ENCODE peak calls at places on chromosome 1, in four cellular contexts. Z is hepatocyte, L is psoas muscle, V is heart left ventricle. J is an unnamed sample.

GRCh38 chr1:153404768-153405167 is 11.6 kb upstream of the S100A7A start:
- DNase-seq in L (peak), Z (no peak), V (peak), J (no peak)

GRCh38 chr1:59139396-59139795 is 157.5 kb upstream of the FGGY start:
- DNase-seq in V (no peak), L (peak), Z (peak), J (no peak)

GRCh38 chr1:59705849-59706599 is 108.7 kb upstream of the HOOK1 start:
- DNase-seq in L (peak), V (no peak), Z (peak), J (no peak)

GRCh38 chr1:204443260-204443619 is 31.6 kb upstream of the PPP1R15B start:
- DNase-seq in L (no peak), V (no peak), Z (peak), J (no peak)

GRCh38 chr1:27745466-27745865 is 19.7 kb downstream of the FAM76A start:
- DNase-seq in L (no peak), Z (no peak), V (no peak), J (no peak)

GRCh38 chr1:208791458-208791857 is 547.3 kb upstream of the PLXNA2 start:
- DNase-seq in L (no peak), V (no peak), Z (peak), J (no peak)

GRCh38 chr1:116157096-116157495 is 45.9 kb downstream of the MAB21L3 start:
- DNase-seq in V (no peak), Z (no peak), L (no peak), J (no peak)

GRCh38 chr1:248786106-248786665 is 30.6 kb upstream of the LYPD8 start:
- DNase-seq in Z (no peak), L (no peak), V (no peak), J (no peak)

GRCh38 chr1:116943438-116943837 is 33.7 kb downstream of the PTGFRN start:
- DNase-seq in L (no peak), Z (no peak), V (no peak), J (no peak)

DNA sequence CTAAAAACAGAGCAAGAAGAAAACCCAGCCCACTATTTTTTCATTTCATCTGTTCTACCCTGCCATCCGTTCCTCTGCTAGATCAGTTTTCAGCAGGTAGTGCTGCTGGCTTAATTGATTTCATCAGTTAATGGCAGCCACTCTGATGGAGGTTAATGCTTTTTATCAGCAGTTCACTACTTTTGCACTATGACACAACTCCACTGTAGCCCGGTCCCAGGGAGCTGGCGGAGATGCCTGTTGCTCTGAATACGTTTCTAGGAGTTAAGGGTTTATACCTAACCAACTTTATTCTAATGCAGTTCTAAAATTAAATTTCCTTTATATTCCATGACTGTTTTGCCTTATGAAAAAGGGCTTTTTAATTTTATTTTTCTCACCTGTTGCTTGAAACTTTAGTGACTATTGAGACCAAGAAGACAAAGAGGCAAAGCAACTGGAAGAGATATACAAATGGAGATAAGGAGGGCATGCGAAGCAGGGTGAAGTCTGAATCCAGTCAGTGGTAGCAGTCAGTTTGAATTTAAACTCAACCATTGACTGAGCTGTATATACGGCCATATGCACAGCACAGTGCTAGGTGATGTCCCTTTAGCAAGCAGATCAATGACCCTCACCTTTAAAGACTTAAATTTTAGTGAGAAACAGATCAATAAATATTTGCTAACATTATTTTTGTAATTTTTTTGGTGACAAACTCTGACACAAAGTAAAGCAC is 477.9 kb downstream of the LMO4 start:
- DNase-seq in L (no peak), Z (peak), V (no peak), J (no peak)
- H3K4me3 ChIP-seq in L (no peak), Z (no peak), V (no peak), J (no peak)

DNA sequence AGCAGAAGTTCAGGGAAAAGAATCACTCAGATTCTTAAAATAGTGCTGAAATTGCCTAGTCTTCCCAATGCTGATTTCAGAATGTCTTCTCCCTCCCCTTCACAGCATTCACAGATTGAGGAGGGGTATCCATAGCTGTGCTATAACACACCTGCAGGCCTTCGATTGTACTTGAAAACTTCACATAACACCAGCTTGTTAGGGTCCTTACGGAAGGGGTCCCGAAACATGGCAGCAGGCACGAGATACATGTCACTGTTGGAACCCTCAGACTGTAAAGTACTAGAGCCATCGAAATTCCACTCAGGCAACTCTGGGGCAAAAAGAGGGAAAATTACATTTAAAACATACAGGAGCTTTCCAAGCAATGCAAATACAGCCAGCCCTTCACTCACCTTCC is 4.6 kb downstream of the GLUL start:
- DNase-seq in L (no peak), Z (no peak), V (no peak), J (no peak)
- H3K4me3 ChIP-seq in L (no peak), Z (no peak), V (no peak), J (no peak)

DNA sequence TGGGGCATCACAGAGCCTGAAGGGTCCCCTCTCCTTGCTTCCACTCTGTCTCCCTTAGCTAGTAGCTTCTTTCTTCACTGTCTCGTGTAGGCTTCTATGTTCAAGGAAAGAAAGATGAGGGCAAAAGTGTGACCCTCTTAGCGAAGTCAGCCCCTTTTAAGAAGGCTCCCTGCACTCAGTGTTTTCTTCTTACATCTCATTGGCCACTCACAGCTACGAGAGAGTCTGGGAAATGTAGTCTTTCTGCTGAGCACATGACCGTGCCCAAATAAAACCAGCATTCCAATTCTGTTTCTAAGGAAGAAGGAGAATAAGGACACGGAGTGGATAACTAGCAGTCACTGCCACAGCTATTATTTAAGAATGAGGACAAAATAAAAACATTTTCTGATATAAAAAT is 104.9 kb upstream of the TNR start:
- DNase-seq in V (no peak), L (no peak), Z (no peak), J (no peak)
- H3K4me3 ChIP-seq in V (no peak), L (no peak), Z (no peak), J (no peak)

DNA sequence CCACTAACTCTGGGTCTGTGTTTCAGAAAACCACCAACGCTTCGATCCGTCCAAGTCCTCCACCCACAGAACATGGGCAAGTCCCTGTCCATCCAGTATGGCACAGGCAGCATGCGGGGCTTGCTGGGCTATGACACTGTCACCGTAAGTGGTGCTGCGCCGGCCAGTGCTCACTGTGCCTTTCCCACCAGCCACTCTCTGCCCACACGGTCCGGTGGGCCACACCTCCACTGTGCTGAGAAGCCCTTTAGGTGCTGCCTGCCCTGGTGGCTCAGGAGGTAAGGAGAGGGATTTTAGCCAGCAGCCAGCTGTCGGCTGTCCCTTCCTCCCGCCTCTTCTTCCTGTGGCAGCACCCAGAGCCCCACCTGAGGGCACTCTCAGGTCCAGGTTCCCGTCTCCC is 33.9 kb downstream of the PROK1 start:
- DNase-seq in L (no peak), V (no peak), Z (no peak), J (no peak)
- H3K4me3 ChIP-seq in L (no peak), V (no peak), Z (no peak), J (no peak)

DNA sequence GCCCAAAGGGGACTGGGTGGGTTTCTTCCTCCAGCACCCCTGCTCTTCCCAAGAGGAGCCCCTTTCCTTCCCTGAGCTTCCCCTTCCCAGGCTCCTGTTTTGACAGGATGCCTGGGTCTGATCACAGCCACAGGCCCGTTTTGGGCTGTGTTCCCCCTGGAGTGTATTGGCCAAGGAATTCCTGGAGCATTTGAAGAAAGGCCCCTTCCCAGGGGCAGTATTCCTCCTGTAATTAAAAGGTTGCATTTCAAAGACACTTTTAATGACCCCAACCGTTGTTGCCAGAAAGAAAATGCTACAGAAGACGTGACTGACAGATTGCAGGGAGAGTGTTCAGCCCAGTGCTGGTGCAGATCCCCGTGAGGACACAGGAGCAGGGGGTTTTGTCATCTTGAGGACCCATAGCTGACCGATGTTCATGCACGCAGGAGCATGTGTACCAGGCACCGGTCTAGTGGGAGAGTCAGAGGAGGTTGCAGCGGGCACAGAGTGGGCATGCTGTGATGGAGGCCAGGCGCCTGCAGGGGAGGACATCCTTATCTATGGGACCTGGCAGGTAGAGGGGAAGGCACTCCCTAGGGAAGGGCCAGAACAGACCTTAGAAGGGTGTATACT is 19.3 kb upstream of the LBR start:
- DNase-seq in V (no peak), L (no peak), Z (no peak), J (no peak)
- H3K4me3 ChIP-seq in V (no peak), L (no peak), Z (no peak), J (no peak)

J was measured in SJSA1.